ENCODE peak calls at places on chromosomes 11 and 22, in eight cellular contexts. G is AG10803; I is T-helper 2 cell; O is fibroblast of pulmonary artery; P is right lobe of liver; F is activated naive CD4-positive, alpha-beta T cell treated with Interleukin-2 at 50 U/mL for 16 hours; S is NCI-H2081; A is HEK293T. T is an unnamed sample.

GRCh38 chr11:61919841-61920631 is 2.7 kb upstream of the RAB3IL1 start:
- DNase-seq in G (no peak), I (no peak), O (no peak), P (no peak), F (no peak), S (no peak), A (no peak), T (peak; percentile 2)

GRCh38 chr11:116731097-116731761 is 41.6 kb downstream of the BUD13 start:
- DNase-seq in G (peak; percentile 13), I (no peak), O (peak; percentile 3), P (peak; percentile 38), F (no peak), S (peak; percentile 35), A (no peak), T (no peak)

GRCh38 chr11:30789270-30789669 is 203.1 kb upstream of the MPPED2 start:
- DNase-seq in G (peak; percentile 84), I (no peak), O (peak; percentile 11), P (no peak), F (no peak), S (no peak), A (no peak), T (no peak)

GRCh38 chr22:17744430-17744829 is 29.8 kb downstream of the BID start:
- DNase-seq in G (no peak), I (no peak), O (no peak), P (no peak), F (no peak), S (no peak), A (no peak), T (no peak)

GRCh38 chr11:46435679-46436078 is 44.1 kb upstream of the CHRM4 start:
- DNase-seq in G (no peak), I (no peak), O (no peak), P (no peak), F (no peak), S (no peak), A (no peak), T (no peak)

GRCh38 chr11:923691-924405 is 1.8 kb upstream of the AP2A2 start:
- DNase-seq in G (peak; percentile 47), I (no peak), O (no peak), P (no peak), F (no peak), S (no peak), A (no peak), T (no peak)

GRCh38 chr22:50627914-50628542 is at the start of gene ARSA:
- DNase-seq in G (peak; percentile 81), I (peak; percentile 75), O (peak; percentile 83), P (peak; percentile 88), F (peak; percentile 74), S (peak; percentile 64), A (peak; percentile 92), T (peak; percentile 75)

GRCh38 chr11:28838741-28839140 is 730.6 kb downstream of the METTL15 start:
- DNase-seq in G (peak; percentile 65), I (no peak), O (peak; percentile 59), P (no peak), F (no peak), S (no peak), A (no peak), T (no peak)

GRCh38 chr11:35087648-35088047 is 51.3 kb upstream of the CD44 start:
- DNase-seq in G (peak; percentile 78), I (no peak), O (peak; percentile 97), P (no peak), F (peak; percentile 22), S (no peak), A (no peak), T (peak; percentile 25)

GRCh38 chr11:96424693-96425092 is 34.9 kb downstream of the JRKL start:
- DNase-seq in G (peak; percentile 70), I (no peak), O (peak; percentile 46), P (no peak), F (no peak), S (no peak), A (no peak), T (no peak)

GRCh38 chr22:26981520-26981919 is 324.1 kb downstream of the MIAT start:
- DNase-seq in G (peak; percentile 6), I (no peak), O (no peak), P (no peak), F (no peak), S (peak; percentile 27), A (no peak), T (no peak)

GRCh38 chr11:33948494-33948893 is 56.6 kb upstream of the LMO2 start:
- DNase-seq in G (no peak), I (no peak), O (no peak), P (no peak), F (no peak), S (no peak), A (no peak), T (no peak)

GRCh38 chr11:12556155-12556554 is 118.1 kb upstream of the TEAD1 start:
- DNase-seq in G (peak; percentile 77), I (no peak), O (peak; percentile 72), P (no peak), F (no peak), S (no peak), A (no peak), T (no peak)

GRCh38 chr11:92885600-92885999 is 83.9 kb upstream of the MTNR1B start:
- DNase-seq in G (no peak), I (no peak), O (no peak), P (no peak), F (no peak), S (no peak), A (no peak), T (no peak)

GRCh38 chr11:79189604-79190003 is 251.2 kb downstream of the TENM4 start:
- DNase-seq in G (no peak), I (no peak), O (no peak), P (peak; percentile 86), F (no peak), S (no peak), A (no peak), T (no peak)

GRCh38 chr11:111438846-111439520 is 59.9 kb upstream of the POU2AF1 start:
- DNase-seq in G (no peak), I (no peak), O (no peak), P (no peak), F (no peak), S (peak; percentile 42), A (no peak), T (no peak)

GRCh38 chr11:132944557-132944920 is 587.8 kb downstream of the OPCML start:
- DNase-seq in G (no peak), I (no peak), O (no peak), P (no peak), F (no peak), S (no peak), A (no peak), T (no peak)

GRCh38 chr11:119094816-119095065 is 6.9 kb downstream of the DPAGT1 start:
- DNase-seq in G (peak; percentile 88), I (no peak), O (peak; percentile 87), P (peak; percentile 86), F (peak; percentile 70), S (peak; percentile 83), A (peak; percentile 34), T (no peak)

GRCh38 chr11:83720675-83721074 is 434.5 kb upstream of the CCDC90B start:
- DNase-seq in G (no peak), I (no peak), O (no peak), P (no peak), F (no peak), S (no peak), A (no peak), T (no peak)

GRCh38 chr22:38129856-38130255 is 19.4 kb upstream of the BAIAP2L2 start:
- DNase-seq in G (no peak), I (no peak), O (no peak), P (no peak), F (no peak), S (no peak), A (no peak), T (no peak)

GRCh38 chr11:47980907-47981621 is 705 bp downstream of the PTPRJ start:
- DNase-seq in G (peak; percentile 53), I (no peak), O (peak; percentile 41), P (peak; percentile 68), F (peak; percentile 26), S (peak; percentile 57), A (peak; percentile 59), T (no peak)

GRCh38 chr11:17475666-17476316 is 854 bp downstream of the ABCC8 start:
- DNase-seq in G (no peak), I (no peak), O (no peak), P (no peak), F (no peak), S (no peak), A (peak; percentile 18), T (no peak)

GRCh38 chr22:41341990-41342389 is 39.8 kb upstream of the TEF start:
- DNase-seq in G (no peak), I (no peak), O (no peak), P (no peak), F (no peak), S (no peak), A (no peak), T (no peak)

GRCh38 chr22:41367680-41368542 is 13.8 kb upstream of the TEF start:
- DNase-seq in G (peak; percentile 72), I (no peak), O (peak; percentile 47), P (peak; percentile 77), F (no peak), S (peak; percentile 6), A (no peak), T (no peak)

GRCh38 chr11:75334402-75334891 is 17.0 kb downstream of the ARRB1 start:
- DNase-seq in G (no peak), I (no peak), O (no peak), P (no peak), F (no peak), S (no peak), A (no peak), T (no peak)

GRCh38 chr22:50656122-50657070 is 16.2 kb upstream of the SHANK3 start:
- DNase-seq in G (peak; percentile 55), I (no peak), O (peak; percentile 57), P (peak; percentile 48), F (no peak), S (no peak), A (no peak), T (no peak)

GRCh38 chr11:40161855-40162410 is 1297.5 kb downstream of the LRRC4C start:
- DNase-seq in G (no peak), I (no peak), O (no peak), P (no peak), F (no peak), S (peak; percentile 2), A (no peak), T (no peak)

GRCh38 chr11:76700177-76701100 is 29.9 kb upstream of the LRRC32 start:
- DNase-seq in G (peak; percentile 95), I (no peak), O (peak; percentile 68), P (no peak), F (no peak), S (no peak), A (no peak), T (no peak)

GRCh38 chr11:128694618-128695481 is 978 bp downstream of the FLI1 start:
- DNase-seq in G (no peak), I (no peak), O (peak; percentile 49), P (no peak), F (peak; percentile 47), S (no peak), A (peak; percentile 39), T (peak; percentile 46)

GRCh38 chr11:57574061-57574460 is 6.6 kb upstream of the UBE2L6 start:
- DNase-seq in G (no peak), I (no peak), O (no peak), P (no peak), F (no peak), S (no peak), A (no peak), T (no peak)

T was measured in stimulated activated CD4-positive, alpha-beta T cell treated with anti-CD3 and anti-CD28 coated beads, Interleukin-4, amount 100 ng/mL, for 24 hours.